ENCODE peak calls at places on chromosomes 13 and 19, in nine cellular contexts. H is prostate gland, I is right lobe of liver, K is H1, S is erythroblast, L is esophagus squamous epithelium, A is sigmoid colon, Y is ovary, Q is A549. F is an unnamed sample.

GRCh38 chr13:94351292-94352000 is 128.0 kb downstream of the DCT start:
- DNase-seq in S (no peak), A (no peak), Y (no peak), K (no peak), H (no peak), L (no peak), Q (no peak), I (no peak), F (no peak)

GRCh38 chr19:13974073-13974472 is 21.8 kb downstream of the DCAF15 start:
- DNase-seq in K (peak), I (no peak), H (peak), S (no peak), L (no peak), Q (peak), Y (no peak), A (no peak), F (no peak)

GRCh38 chr13:110925023-110925608 is 10.2 kb upstream of the ANKRD10 start:
- DNase-seq in Q (no peak), A (no peak), H (no peak), S (peak), Y (no peak), K (no peak), I (no peak), L (no peak), F (no peak)

GRCh38 chr19:23310729-23311211 is 60.6 kb upstream of the ZNF724 start:
- DNase-seq in A (no peak), Q (no peak), I (no peak), S (no peak), K (no peak), Y (no peak), H (no peak), L (no peak), F (no peak)

GRCh38 chr13:37868691-37869505 is 674 bp downstream of the TRPC4 start:
- DNase-seq in Y (peak), H (no peak), A (no peak), L (no peak), I (no peak), K (no peak), S (no peak), Q (no peak), F (peak)

GRCh38 chr19:57560049-57560491 is 407 bp upstream of the ZNF550 start:
- DNase-seq in K (no peak), H (no peak), L (no peak), I (no peak), Q (no peak), Y (peak), S (no peak), A (no peak), F (peak)

GRCh38 chr19:5083547-5083965 is 114.6 kb downstream of the KDM4B start:
- DNase-seq in L (no peak), S (no peak), Y (peak), Q (no peak), A (peak), K (no peak), H (no peak), I (no peak), F (peak)

GRCh38 chr19:35106898-35107540 is 8.6 kb upstream of the FXYD3 start:
- DNase-seq in L (no peak), Y (no peak), I (no peak), Q (no peak), A (no peak), H (no peak), K (no peak), S (no peak), F (no peak)

GRCh38 chr19:1612114-1613086 is 7.1 kb upstream of the UQCR11 start:
- DNase-seq in H (no peak), K (no peak), I (no peak), S (no peak), A (no peak), Q (no peak), Y (no peak), L (no peak), F (no peak)

GRCh38 chr13:96200810-96201209 is 110.9 kb downstream of the HS6ST3 start:
- DNase-seq in I (no peak), S (no peak), H (no peak), L (no peak), K (no peak), Q (no peak), A (no peak), Y (no peak), F (no peak)

GRCh38 chr13:60463787-60464186 is 66.8 kb downstream of the TDRD3 start:
- DNase-seq in A (no peak), H (no peak), L (no peak), Y (no peak), K (no peak), S (no peak), Q (no peak), I (no peak), F (no peak)

GRCh38 chr13:24632382-24633121 is 47.7 kb upstream of the ATP12A start:
- DNase-seq in S (no peak), Q (no peak), I (no peak), A (no peak), K (no peak), L (no peak), H (no peak), Y (no peak), F (no peak)

GRCh38 chr13:83496501-83496900 is 385.8 kb downstream of the SLITRK1 start:
- DNase-seq in L (no peak), Y (no peak), K (no peak), A (no peak), I (no peak), Q (no peak), S (no peak), H (no peak), F (no peak)

GRCh38 chr19:12995596-12996541 is 594 bp downstream of the NFIX start:
- DNase-seq in A (no peak), H (no peak), I (no peak), S (peak), L (no peak), K (no peak), Y (peak), Q (no peak), F (no peak)

DNA sequence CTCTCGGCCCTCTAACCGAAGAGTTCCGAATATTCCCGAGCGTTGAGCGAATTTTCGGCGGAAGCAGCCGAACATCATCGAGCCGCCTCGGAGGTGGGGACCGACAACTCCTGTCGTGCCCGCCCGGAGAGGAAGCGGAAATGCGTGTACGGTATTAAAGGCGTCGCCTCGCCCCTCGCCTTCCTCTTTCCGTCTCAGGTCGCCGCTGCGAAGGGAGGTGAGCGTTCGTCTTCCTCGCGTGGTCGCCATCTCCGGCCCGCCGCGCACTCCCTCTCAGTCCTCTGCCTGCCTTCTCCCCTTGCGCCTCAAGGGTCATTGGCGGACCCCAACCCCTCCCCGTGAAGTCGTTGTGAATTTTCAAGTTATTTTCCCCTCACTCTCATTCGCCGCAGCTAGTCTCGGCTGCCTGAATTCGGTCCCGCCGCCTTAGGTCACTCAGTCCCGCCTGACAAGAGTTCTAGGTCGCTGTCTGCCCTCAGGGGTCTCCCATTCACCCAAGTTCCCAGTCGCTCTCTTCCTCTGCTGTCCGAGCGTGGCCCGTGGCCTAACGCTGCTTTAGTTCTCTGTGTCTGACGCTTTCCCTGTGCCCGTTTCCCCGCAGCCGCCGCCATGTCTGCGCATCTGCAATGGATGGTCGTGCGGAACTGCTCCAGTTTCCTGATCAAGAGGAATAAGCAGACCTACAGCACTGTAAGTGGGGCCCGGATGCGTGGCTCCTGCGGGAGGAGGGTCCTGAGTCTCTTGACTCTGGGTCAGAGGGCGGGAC is at the start of gene RPL28:
- DNase-seq in S (peak), I (peak), Y (peak), A (peak), L (peak), Q (peak), H (peak), K (peak), F (peak)
- TF ChIP-seq POLR2A in S (peak), I (peak), Y (peak), A (peak), L (peak), Q (peak), H (peak), K (peak), F (peak)

GRCh38 chr19:53541971-53542370 is 4.0 kb downstream of the ZNF331 start:
- DNase-seq in K (no peak), S (no peak), H (no peak), L (no peak), A (no peak), Q (no peak), Y (no peak), I (no peak), F (no peak)

GRCh38 chr19:53540091-53540490 is 2.1 kb downstream of the ZNF331 start:
- DNase-seq in K (no peak), I (no peak), A (no peak), L (no peak), Y (no peak), Q (no peak), H (no peak), S (no peak), F (no peak)

GRCh38 chr19:53549354-53549753 is 11.4 kb downstream of the ZNF331 start:
- DNase-seq in I (no peak), S (no peak), K (no peak), Q (no peak), L (no peak), A (no peak), Y (no peak), H (no peak), F (no peak)

GRCh38 chr19:53546766-53547541 is 9.0 kb downstream of the ZNF331 start:
- DNase-seq in Y (no peak), K (no peak), Q (no peak), H (no peak), I (no peak), A (no peak), L (no peak), S (no peak), F (no peak)

DNA sequence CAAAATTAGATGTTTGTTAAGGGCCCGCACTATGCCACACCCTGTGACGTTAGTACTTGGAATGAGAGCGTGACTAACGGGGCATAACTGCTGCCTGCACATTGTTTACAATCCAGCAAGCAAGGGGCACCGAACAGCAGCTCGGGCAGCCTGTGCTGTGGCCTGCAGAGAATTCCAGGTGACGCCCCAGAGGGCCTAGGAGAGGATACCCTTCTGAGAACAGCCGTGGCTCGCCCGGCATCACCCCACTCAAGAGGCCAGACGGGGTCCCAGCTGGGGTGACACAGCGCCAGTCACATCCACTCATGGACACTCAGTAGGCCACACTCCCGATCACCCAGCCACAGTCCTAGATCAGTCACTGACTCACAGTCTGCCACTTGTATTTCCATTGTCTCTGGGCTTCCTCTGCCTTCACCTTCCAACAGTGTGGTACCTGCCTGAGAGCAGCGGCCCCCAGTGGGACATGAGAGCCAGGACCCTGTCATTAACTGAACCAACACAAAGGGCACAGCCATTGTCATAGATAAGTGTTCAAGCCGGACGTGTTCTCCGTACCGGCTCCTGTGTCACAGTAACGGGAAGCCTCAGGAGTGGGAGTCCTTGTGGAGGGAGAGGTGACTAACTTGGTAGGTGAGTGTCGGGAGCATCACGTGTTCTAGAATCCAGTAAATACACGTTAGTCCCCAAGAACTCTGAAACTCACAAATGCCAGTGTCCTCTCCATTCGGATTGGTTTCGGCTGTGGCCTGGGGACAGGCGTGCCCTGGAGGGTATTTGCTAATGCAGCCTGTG is 7.5 kb downstream of the ZNF331 start:
- DNase-seq in S (no peak), Q (peak), Y (no peak), A (no peak), K (no peak), H (peak), L (no peak), I (no peak), F (no peak)
- TF ChIP-seq POLR2A in S (no peak), Q (no peak), Y (no peak), A (no peak), K (no peak), H (peak), L (no peak), I (no peak), F (no peak)

GRCh38 chr19:40580619-40581018 is 3.9 kb downstream of the SHKBP1 start:
- DNase-seq in Q (no peak), H (no peak), S (no peak), A (no peak), L (no peak), Y (no peak), K (no peak), I (no peak), F (no peak)

GRCh38 chr19:40578442-40578908 is 1.8 kb downstream of the SHKBP1 start:
- DNase-seq in Y (no peak), S (peak), I (no peak), H (no peak), K (no peak), A (no peak), L (no peak), Q (peak), F (peak)

GRCh38 chr19:40575326-40575725 is 1.3 kb upstream of the SHKBP1 start:
- DNase-seq in H (no peak), Q (no peak), S (no peak), L (no peak), K (no peak), I (no peak), A (no peak), Y (no peak), F (no peak)

GRCh38 chr19:40576181-40576584 is 490 bp upstream of the SHKBP1 start:
- DNase-seq in I (no peak), H (no peak), Y (no peak), S (peak), K (no peak), Q (no peak), A (no peak), L (no peak), F (no peak)

GRCh38 chr19:40576585-40577451 is at the start of gene SHKBP1:
- DNase-seq in A (peak), I (peak), H (peak), K (peak), Q (peak), L (peak), S (peak), Y (peak), F (peak)
- TF ChIP-seq POLR2A in A (peak), I (peak), H (peak), K (no peak), Q (peak), L (peak), S (peak), Y (no peak), F (no peak)

GRCh38 chr19:18204394-18205179 is 745 bp upstream of the RAB3A start:
- DNase-seq in S (no peak), Y (peak), Q (no peak), L (no peak), K (no peak), A (peak), I (no peak), H (no peak), F (no peak)
- TF ChIP-seq POLR2A in S (peak), Y (peak), Q (no peak), L (no peak), K (no peak), A (peak), I (no peak), H (no peak), F (no peak)

DNA sequence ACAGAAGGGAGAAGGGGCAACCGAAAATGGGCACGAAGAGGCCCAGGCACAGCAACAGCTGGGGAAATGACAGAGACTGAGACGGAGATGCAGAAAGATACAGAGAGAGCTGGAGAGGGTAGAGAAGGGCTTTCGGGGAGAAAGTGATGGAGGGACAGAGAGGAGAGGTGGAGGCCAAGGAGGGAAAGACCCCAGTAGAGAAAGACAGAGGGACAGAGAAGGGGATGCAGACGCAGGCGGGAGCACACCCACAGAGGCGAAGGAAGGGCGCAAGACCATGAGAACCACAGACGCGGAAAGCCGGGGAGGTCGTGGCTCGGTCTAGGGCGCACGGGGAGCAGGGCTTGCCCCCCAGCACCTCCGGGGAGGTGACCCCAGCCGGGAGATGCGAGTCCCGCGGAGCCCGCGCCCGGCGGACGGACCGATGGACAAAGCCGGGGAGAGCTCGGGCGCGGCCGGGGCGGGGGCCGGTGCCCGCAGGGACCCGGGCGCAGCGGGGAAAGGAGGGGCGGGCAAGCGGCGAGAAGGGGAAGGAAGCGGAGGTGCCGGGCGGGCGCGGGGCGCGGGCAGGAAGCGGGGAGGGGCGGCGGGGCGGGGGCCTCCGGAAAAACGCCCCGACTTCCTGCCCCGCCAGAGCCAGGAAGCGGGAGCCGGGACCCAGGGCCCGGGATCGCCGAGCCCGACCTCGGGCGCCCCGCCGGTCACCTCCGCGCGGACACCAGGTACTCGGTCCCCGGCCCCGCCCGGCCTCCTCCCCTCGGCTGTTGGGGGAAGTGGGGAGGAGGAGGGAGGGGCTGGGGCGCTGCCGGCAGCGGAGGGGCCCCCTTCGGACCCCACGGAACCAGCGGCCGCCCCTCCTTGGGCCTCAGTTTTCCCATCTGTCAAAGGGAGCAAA is at the start of gene ARHGEF1:
- DNase-seq in K (no peak), Y (peak), A (peak), Q (no peak), L (no peak), I (peak), S (no peak), H (no peak), F (peak)
- TF ChIP-seq POLR2A in K (no peak), Y (no peak), A (no peak), Q (peak), L (peak), I (peak), S (no peak), H (peak), F (peak)